ENCODE peak calls at places on chromosomes 2 and 18, in four cellular contexts. W is transverse colon, O is tibial nerve, F is stomach. H is an unnamed sample.

GRCh38 chr2:102485151-102485769 is 12.2 kb downstream of the SLC9A4 start:
- DNase-seq in W (no peak), O (no peak), F (no peak), H (no peak)

GRCh38 chr2:44833123-44834069 is 108.1 kb upstream of the SIX3 start:
- DNase-seq in W (no peak), O (no peak), F (no peak), H (no peak)

GRCh38 chr2:21501344-21502027 is 377.7 kb downstream of the TDRD15 start:
- DNase-seq in W (no peak), O (no peak), F (no peak), H (no peak)

GRCh38 chr2:9336534-9337354 is 86.6 kb downstream of the ITGB1BP1 start:
- DNase-seq in W (peak; percentile 89), O (peak; percentile 68), F (peak; percentile 77), H (peak; percentile 80)

GRCh38 chr2:96082211-96083063 is 33.9 kb downstream of the ADRA2B start:
- DNase-seq in W (no peak), O (peak; percentile 5), F (no peak), H (no peak)

GRCh38 chr18:2466978-2467377 is 104.3 kb downstream of the METTL4 start:
- DNase-seq in W (no peak), O (no peak), F (no peak), H (no peak)

GRCh38 chr18:44758821-44759624 is 78.3 kb downstream of the SETBP1 start:
- DNase-seq in W (peak; percentile 39), O (no peak), F (no peak), H (no peak)

GRCh38 chr2:25165992-25166618 is 2.3 kb downstream of the POMC start:
- DNase-seq in W (peak; percentile 68), O (no peak), F (peak; percentile 40), H (peak; percentile 37)

GRCh38 chr2:191899442-191899841 is 52.6 kb upstream of the CAVIN2 start:
- DNase-seq in W (no peak), O (no peak), F (no peak), H (no peak)

GRCh38 chr2:7083580-7084509 is 166.6 kb downstream of the RNF144A start:
- DNase-seq in W (no peak), O (no peak), F (no peak), H (no peak)

DNA sequence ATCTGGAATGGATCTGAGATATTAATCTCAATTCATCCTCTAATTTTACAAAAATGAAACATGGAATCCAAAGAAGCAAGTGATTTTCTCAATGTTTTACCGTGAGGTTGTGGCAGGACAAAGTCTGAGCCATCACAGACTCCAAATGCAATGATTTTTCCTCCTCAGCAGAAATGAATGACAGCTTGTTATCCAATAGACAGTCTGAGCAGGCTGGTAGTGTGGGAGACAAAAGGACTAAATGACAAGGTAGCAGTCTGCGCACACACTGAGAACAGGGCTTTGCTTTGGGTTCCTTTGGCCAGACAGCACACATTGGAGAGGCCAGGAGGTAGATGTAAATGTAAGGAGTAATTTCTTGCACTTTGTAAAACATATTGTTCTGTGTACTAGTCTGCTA is 50.4 kb upstream of the RGPD4 start:
- DNase-seq in W (no peak), O (no peak), F (no peak), H (no peak)
- TF ChIP-seq EP300 in W (no peak), O (no peak), F (no peak), H (no peak)

GRCh38 chr2:120118018-120118417 is 105.1 kb downstream of the EPB41L5 start:
- DNase-seq in W (no peak), O (no peak), F (no peak), H (no peak)

GRCh38 chr2:120118471-120118870 is 104.7 kb downstream of the TMEM185B start:
- DNase-seq in W (no peak), O (no peak), F (no peak), H (no peak)

GRCh38 chr2:120123090-120123489 is 100.1 kb downstream of the TMEM185B start:
- DNase-seq in W (no peak), O (no peak), F (no peak), H (no peak)
- H3K4me3 ChIP-seq in W (no peak overlapping the region), O (no peak overlapping the region), F (no peak overlapping the region), H (no peak overlapping the region)

DNA sequence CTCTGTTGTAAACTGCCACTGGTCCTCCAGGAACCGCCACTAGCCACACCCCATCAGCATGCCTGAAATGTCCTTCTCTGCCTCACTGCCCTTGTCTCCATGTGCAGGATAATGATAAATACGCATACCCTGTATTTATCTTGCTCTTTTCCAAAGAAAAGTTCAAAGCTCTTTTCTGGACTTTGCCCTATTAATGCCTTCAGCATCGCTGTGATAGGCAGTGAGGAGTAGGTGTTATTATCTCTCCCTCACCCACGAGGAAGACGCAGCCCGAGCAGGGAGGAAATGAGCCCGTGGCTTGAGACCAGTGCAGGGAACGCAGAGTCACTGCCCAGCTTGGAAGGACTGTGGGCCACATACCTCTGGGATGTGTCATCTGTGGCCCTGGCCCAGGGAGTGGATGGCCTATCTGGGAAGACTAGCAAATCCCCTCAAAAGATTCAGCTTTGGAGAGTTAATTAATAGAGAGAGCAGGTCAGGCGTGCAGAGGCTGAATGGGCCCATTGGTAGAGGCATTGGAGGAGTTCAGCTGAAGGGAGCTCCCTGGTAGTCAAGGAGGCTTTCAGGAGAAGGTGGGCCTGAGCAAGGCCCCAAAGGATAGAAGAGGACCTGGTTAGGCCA is 39.5 kb upstream of the MCFD2 start:
- DNase-seq in W (peak; percentile 41), O (peak; percentile 52), F (peak; percentile 43), H (peak; percentile 88)
- TF ChIP-seq EP300 in W (no peak), O (peak; percentile 23), F (no peak), H (no peak)

DNA sequence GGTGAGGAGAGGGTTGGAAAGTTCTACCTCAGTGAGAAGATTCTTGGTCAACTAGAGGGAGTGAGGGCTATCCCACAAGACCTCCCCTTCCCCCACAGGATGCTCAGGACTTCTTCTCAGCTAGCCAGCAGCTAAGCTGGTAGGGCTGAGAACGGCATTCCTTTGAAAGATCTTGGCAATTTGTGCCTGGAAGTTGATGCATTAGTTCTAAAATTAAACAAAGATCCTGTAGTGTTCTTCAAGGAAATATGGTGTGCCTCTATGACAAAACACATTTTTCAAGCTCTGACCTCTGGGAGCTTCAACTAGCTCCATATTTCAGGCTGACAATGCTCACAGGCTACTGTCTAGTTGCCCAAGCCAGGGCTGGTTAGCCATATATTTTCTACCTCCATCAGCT is 2.3 kb downstream of the LYPD1 start:
- DNase-seq in W (no peak), O (no peak), F (no peak), H (no peak)
- H3K4me3 ChIP-seq in W (no peak overlapping the region), O (no peak overlapping the region), F (no peak overlapping the region), H (no peak overlapping the region)

GRCh38 chr2:40975175-40975574 is 523.3 kb upstream of the SLC8A1 start:
- DNase-seq in W (no peak), O (no peak), F (no peak), H (no peak)
- TF ChIP-seq EP300 in W (no peak), O (no peak), F (no peak), H (no peak)

GRCh38 chr2:12076810-12077209 is 330.4 kb downstream of the LPIN1 start:
- DNase-seq in W (no peak), O (no peak), F (no peak), H (no peak)
- H3K4me3 ChIP-seq in W (no peak overlapping the region), O (no peak overlapping the region), F (no peak overlapping the region), H (no peak overlapping the region)